ENCODE peak calls at places on chromosomes 12 and 14, in five cellular contexts. U, C, W, F and B are unnamed samples.

GRCh38 chr14:102374264-102374663 is 11.5 kb downstream of the TECPR2 start:
- DNase-seq in U (no peak), C (no peak), W (no peak), F (no peak), B (no peak)

GRCh38 chr14:73428354-73428824 is 30.0 kb downstream of the NUMB start:
- DNase-seq in U (peak; percentile 55), C (no peak), W (peak; percentile 52), F (no peak), B (no peak)

GRCh38 chr12:107484219-107484618 is 201.4 kb upstream of the PWP1 start:
- DNase-seq in U (peak; percentile 12), C (no peak), W (no peak), F (no peak), B (no peak)

GRCh38 chr12:48105867-48106563 is at the start of gene SENP1:
- DNase-seq in U (peak; percentile 91), C (peak; percentile 93), W (peak; percentile 90), F (peak; percentile 82), B (peak; percentile 90)

GRCh38 chr14:70808402-70809237 is 693 bp downstream of the MAP3K9 start:
- DNase-seq in U (peak; percentile 63), C (peak; percentile 48), W (peak; percentile 45), F (peak; percentile 27), B (no peak)

GRCh38 chr12:102468261-102468940 is 12.0 kb downstream of the IGF1 start:
- DNase-seq in U (peak; percentile 26), C (no peak), W (no peak), F (no peak), B (no peak)

GRCh38 chr14:104081951-104082464 is 3.5 kb upstream of the ASPG start:
- DNase-seq in U (no peak), C (no peak), W (no peak), F (no peak), B (no peak)

GRCh38 chr14:58639842-58640484 is 2.2 kb downstream of the DACT1 start:
- DNase-seq in U (peak; percentile 75), C (peak; percentile 29), W (no peak), F (no peak), B (no peak)

GRCh38 chr12:4432878-4433820 is 12.5 kb downstream of the FGF6 start:
- DNase-seq in U (no peak), C (no peak), W (no peak), F (no peak), B (no peak)

GRCh38 chr12:12240671-12241345 is 26.0 kb downstream of the LRP6 start:
- DNase-seq in U (no peak), C (no peak), W (no peak), F (no peak), B (no peak)

GRCh38 chr12:132066345-132066685 is 77.8 kb downstream of the DDX51 start:
- DNase-seq in U (no peak), C (peak; percentile 55), W (no peak), F (no peak), B (no peak)

GRCh38 chr12:11822071-11822818 is 172.8 kb downstream of the ETV6 start:
- DNase-seq in U (no peak), C (peak; percentile 68), W (peak; percentile 34), F (no peak), B (no peak)

GRCh38 chr12:9750276-9751203 is 10.2 kb downstream of the CD69 start:
- DNase-seq in U (peak; percentile 78), C (peak; percentile 60), W (no peak), F (no peak), B (peak; percentile 56)

GRCh38 chr14:105495101-105495989 is 4.3 kb downstream of the TEDC1 start:
- DNase-seq in U (peak; percentile 8), C (no peak), W (no peak), F (no peak), B (no peak)